ENCODE peak calls at places on chromosomes 12 and 14, in four cellular contexts. X, C, Q and H are unnamed samples. For H3K36me3, the result is how much of the 10 kb centered on the place peaks cover.

GRCh38 chr12:67155863-67156262 is 113.3 kb upstream of the CAND1 start:
- DNase-seq in X (no peak), C (no peak), Q (no peak), H (peak)

GRCh38 chr14:39140170-39140569 is 26.0 kb downstream of the GEMIN2 start:
- DNase-seq in X (no peak), C (peak), Q (no peak), H (no peak)

GRCh38 chr12:44000309-44000952 is 164.6 kb downstream of the TMEM117 start:
- DNase-seq in X (peak), C (peak), Q (peak), H (peak)

GRCh38 chr14:95915326-95915725 is 38.7 kb downstream of the TUNAR start:
- DNase-seq in X (no peak), C (peak), Q (peak), H (no peak)

GRCh38 chr12:68352067-68352466 is 19.9 kb upstream of the MDM1 start:
- DNase-seq in X (no peak), C (no peak), Q (no peak), H (no peak)

GRCh38 chr12:98754095-98754494 is 109.0 kb downstream of the APAF1 start:
- DNase-seq in X (no peak), C (no peak), Q (no peak), H (peak)

GRCh38 chr14:91138511-91139359 is 24.9 kb downstream of the DGLUCY start:
- DNase-seq in X (no peak), C (peak), Q (peak), H (no peak)

GRCh38 chr14:96104469-96105057 is 65.4 kb downstream of the C14orf132 start:
- DNase-seq in X (no peak), C (no peak), Q (no peak), H (peak)

GRCh38 chr12:27549801-27550652 is 26.0 kb downstream of the PPFIBP1 start:
- DNase-seq in X (peak), C (peak), Q (no peak), H (peak)

GRCh38 chr14:94304243-94304642 is 11.2 kb upstream of the SERPINA10 start:
- DNase-seq in X (no peak), C (no peak), Q (no peak), H (no peak)

GRCh38 chr12:89349814-89350213 is 2.5 kb downstream of the DUSP6 start:
- DNase-seq in X (no peak), C (peak), Q (peak), H (peak)

GRCh38 chr12:132400011-132400641 is 70.7 kb upstream of the GALNT9 start:
- DNase-seq in X (no peak), C (no peak), Q (no peak), H (no peak)

GRCh38 chr14:92513966-92514843 is 624 bp downstream of the RIN3 start:
- DNase-seq in X (no peak), C (peak), Q (peak), H (no peak)

GRCh38 chr12:8026282-8026637 is 6.3 kb upstream of the FOXJ2 start:
- DNase-seq in X (no peak), C (no peak), Q (no peak), H (no peak)

GRCh38 chr14:39998854-39999253 is 566.6 kb upstream of the FBXO33 start:
- DNase-seq in X (no peak), C (no peak), Q (no peak), H (no peak)

GRCh38 chr12:116456683-116457082 is 102.5 kb upstream of the MAP1LC3B2 start:
- DNase-seq in X (no peak), C (no peak), Q (no peak), H (no peak)

DNA sequence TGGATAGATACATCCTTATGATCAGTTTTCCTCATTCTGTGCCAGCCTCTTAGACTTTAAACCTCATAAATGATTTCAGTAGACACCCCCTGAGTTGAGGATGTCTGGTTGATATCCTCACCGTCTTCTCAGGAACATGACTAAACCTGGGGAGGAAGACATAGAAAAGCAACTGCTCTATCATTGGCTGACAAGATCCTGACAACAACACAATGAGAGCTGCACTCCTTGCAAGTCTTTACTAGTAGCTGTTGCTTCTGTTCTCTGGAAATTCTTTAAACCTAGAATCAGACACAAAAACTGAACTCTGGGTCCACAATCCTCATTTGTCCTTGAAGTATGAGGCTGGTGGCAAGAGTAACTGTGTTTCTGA is 449.6 kb upstream of the OR4E1 start:
- DNase-seq in X (no peak), C (no peak), Q (no peak), H (no peak)
- H3K36me3 ChIP-seq in X (under half), C (under half), Q (under half), H (under half)

GRCh38 chr14:77965919-77966435 is 166.1 kb downstream of the ADCK1 start:
- DNase-seq in X (no peak), C (peak), Q (peak), H (no peak)
- TF ChIP-seq EZH2 in X (no peak), C (no peak), Q (no peak), H (no peak)

GRCh38 chr12:45879363-45879895 is 110.9 kb downstream of the SCAF11 start:
- DNase-seq in X (no peak), C (no peak), Q (no peak), H (no peak)
- H3K4me2 ChIP-seq in X (no peak), C (no peak), Q (no peak), H (no peak)

DNA sequence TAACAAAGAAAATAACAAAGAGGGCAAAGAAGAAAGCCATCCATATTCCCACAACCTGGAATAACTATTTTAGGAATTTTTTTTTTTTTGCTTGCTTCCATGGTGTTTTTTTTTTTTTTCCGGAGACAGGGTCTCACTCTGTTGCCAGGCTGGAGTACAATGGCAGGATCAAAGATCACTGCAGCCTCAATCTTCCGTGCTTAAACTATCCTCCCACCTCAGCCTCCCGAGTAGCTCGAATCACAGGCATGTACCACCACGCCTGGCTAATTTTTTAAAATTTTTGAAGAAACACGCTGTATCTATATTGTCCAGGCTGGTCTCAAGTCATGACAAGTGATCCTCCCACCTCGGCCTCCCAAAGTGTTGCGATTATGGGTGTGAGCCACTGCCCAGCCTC is 20.2 kb upstream of the ARID4A start:
- DNase-seq in X (no peak), C (no peak), Q (no peak), H (no peak)
- H3K36me3 ChIP-seq in X (under half), C (under half), Q (under half), H (under half)